ENCODE peak calls at places on chromosome 12, in six cellular contexts. P is stimulated activated CD4-positive, alpha-beta T cell treated with anti-CD3 and anti-CD28 coated beads, Interleukin-2, amount 100 ng/mL, for 4 hours; N is colonic mucosa; O is GM04504; U is Peyer's patch; G is left cardiac atrium. Y is an unnamed sample.

GRCh38 chr12:81974762-81975161 is 215.6 kb upstream of the PPFIA2 start:
- DNase-seq in P (no peak), G (no peak), N (no peak), O (no peak), U (no peak), Y (no peak)

GRCh38 chr12:27964123-27964522 is 8.4 kb downstream of the PTHLH start:
- DNase-seq in G (no peak), N (no peak), U (no peak), O (no peak), P (no peak), Y (no peak)

GRCh38 chr12:75909714-75910451 is 121.7 kb downstream of the PHLDA1 start:
- DNase-seq in O (no peak), N (no peak), U (no peak), G (no peak), P (no peak), Y (no peak)

GRCh38 chr12:93823616-93824410 is 146.6 kb downstream of the CRADD start:
- DNase-seq in O (no peak), N (no peak), U (no peak), G (no peak), P (no peak), Y (no peak)

GRCh38 chr12:110548678-110549077 is 34.4 kb downstream of the PPTC7 start:
- DNase-seq in U (no peak), O (no peak), G (no peak), N (no peak), P (no peak), Y (no peak)

GRCh38 chr12:48198619-48198973 is 4.5 kb downstream of the OR10AD1 start:
- DNase-seq in U (no peak), P (no peak), O (no peak), G (peak; percentile 66), N (peak; percentile 52), Y (peak; percentile 41)

GRCh38 chr12:69389836-69390235 is 30.3 kb downstream of the YEATS4 start:
- DNase-seq in U (no peak), O (no peak), N (no peak), P (no peak), G (no peak), Y (no peak)

GRCh38 chr12:31118347-31118830 is 44.7 kb downstream of the DDX11 start:
- DNase-seq in G (peak; percentile 18), P (no peak), N (no peak), O (no peak), U (no peak), Y (no peak)